ENCODE peak calls at places on chromosomes 2 and 18, in eight cellular contexts. A is CD8-positive, alpha-beta T cell; V is progenitor cell of endocrine pancreas; E is GM06990; H is AG20443; J is COR-L47; W is CD4-positive, alpha-beta T cell; U is retina. Q is an unnamed sample.
A peak's percentile ranks its signal among the peaks of the same experiment; 100 is the strongest.

GRCh38 chr18:41849632-41850031 is 105.4 kb upstream of the PIK3C3 start:
- DNase-seq in J (no peak), W (no peak), E (no peak), H (no peak), U (no peak), V (no peak), A (no peak), Q (no peak)

GRCh38 chr2:25063876-25064660 is 22.2 kb downstream of the EFR3B start:
- DNase-seq in V (no peak), A (no peak), E (peak; percentile 25), U (no peak), W (no peak), J (no peak), H (peak; percentile 20), Q (no peak)

GRCh38 chr18:2978626-2979025 is 34.3 kb downstream of the LPIN2 start:
- DNase-seq in H (peak; percentile 58), U (no peak), J (no peak), V (no peak), W (no peak), A (no peak), E (no peak), Q (no peak)

GRCh38 chr18:70072678-70073077 is 125.0 kb upstream of the CD226 start:
- DNase-seq in H (peak; percentile 9), V (no peak), E (no peak), U (no peak), A (no peak), J (peak; percentile 39), W (no peak), Q (no peak)

GRCh38 chr2:27956895-27957294 is 66.4 kb downstream of the BABAM2 start:
- DNase-seq in W (no peak), V (no peak), H (peak; percentile 23), E (no peak), J (no peak), A (no peak), U (no peak), Q (no peak)

GRCh38 chr2:45554073-45554742 is 56.9 kb downstream of the SRBD1 start:
- DNase-seq in E (no peak), J (no peak), U (no peak), H (peak; percentile 11), A (no peak), V (no peak), W (no peak), Q (no peak)

GRCh38 chr18:33833847-33834246 is 255.8 kb downstream of the ASXL3 start:
- DNase-seq in U (no peak), H (no peak), W (no peak), A (no peak), J (no peak), V (no peak), E (no peak), Q (no peak)

GRCh38 chr2:238216651-238217184 is 13.2 kb upstream of the ILKAP start:
- DNase-seq in U (peak; percentile 16), V (no peak), W (no peak), H (no peak), J (no peak), A (no peak), E (no peak), Q (no peak)

GRCh38 chr2:215931256-215931903 is 82.0 kb downstream of the MREG start:
- DNase-seq in A (peak; percentile 32), J (peak; percentile 73), V (peak; percentile 40), W (peak; percentile 30), H (peak; percentile 78), E (no peak), U (peak; percentile 79), Q (peak; percentile 71)

GRCh38 chr2:229825476-229825875 is 96.3 kb downstream of the TRIP12 start:
- DNase-seq in J (no peak), U (no peak), H (no peak), W (no peak), E (no peak), A (no peak), V (no peak), Q (no peak)

GRCh38 chr2:75476778-75477177 is 84.0 kb downstream of the EVA1A start:
- DNase-seq in H (peak; percentile 25), A (no peak), U (peak; percentile 30), W (no peak), E (peak; percentile 9), J (no peak), V (no peak), Q (no peak)

GRCh38 chr2:228675042-228675441 is 493.6 kb upstream of the SPHKAP start:
- DNase-seq in E (no peak), V (no peak), J (no peak), A (no peak), U (no peak), H (peak; percentile 59), W (no peak), Q (no peak)

GRCh38 chr2:61938511-61938910 is 33.0 kb downstream of the COMMD1 start:
- DNase-seq in A (no peak), H (no peak), E (no peak), U (no peak), W (no peak), J (no peak), V (no peak), Q (no peak)

GRCh38 chr2:20052872-20053281 is 1.4 kb upstream of the LAPTM4A start:
- DNase-seq in J (peak; percentile 32), U (no peak), H (peak; percentile 68), A (no peak), V (no peak), W (no peak), E (no peak), Q (no peak)

GRCh38 chr18:41643427-41643826 is 311.6 kb upstream of the PIK3C3 start:
- DNase-seq in E (no peak), W (no peak), J (no peak), H (no peak), A (no peak), U (no peak), V (no peak), Q (no peak)

GRCh38 chr18:78876868-78877267 is 102.8 kb upstream of the SALL3 start:
- DNase-seq in H (no peak), E (no peak), W (no peak), A (no peak), U (no peak), J (no peak), V (no peak), Q (no peak)

GRCh38 chr2:223995569-223995968 is 38.3 kb downstream of the MRPL44 start:
- DNase-seq in A (no peak), U (no peak), E (no peak), W (no peak), J (no peak), V (no peak), H (peak; percentile 58), Q (no peak)

GRCh38 chr18:39780774-39781173 is 2174.3 kb upstream of the PIK3C3 start:
- DNase-seq in E (no peak), A (no peak), U (no peak), H (no peak), J (no peak), V (no peak), W (no peak), Q (no peak)

GRCh38 chr18:58882039-58882438 is 17.4 kb downstream of the ZNF532 start:
- DNase-seq in U (no peak), W (no peak), J (no peak), A (no peak), V (no peak), H (peak; percentile 39), E (no peak), Q (no peak)

GRCh38 chr18:53225567-53226325 is 885.7 kb downstream of the DCC start:
- DNase-seq in E (no peak), V (no peak), H (no peak), J (no peak), A (no peak), U (no peak), W (no peak), Q (no peak)

GRCh38 chr2:3940661-3941060 is 237.3 kb downstream of the DCDC2C start:
- DNase-seq in V (no peak), E (no peak), W (no peak), U (peak; percentile 47), H (no peak), J (no peak), A (no peak), Q (peak; percentile 75)

GRCh38 chr18:58858591-58859468 is 5.8 kb upstream of the ZNF532 start:
- DNase-seq in E (no peak), H (peak; percentile 75), W (no peak), V (no peak), J (no peak), U (no peak), A (no peak), Q (no peak)

GRCh38 chr2:208304157-208304556 is 38.1 kb downstream of the PIKFYVE start:
- DNase-seq in A (no peak), W (no peak), J (no peak), U (no peak), V (no peak), H (no peak), E (no peak), Q (no peak)

GRCh38 chr2:15640291-15640711 is 48.6 kb downstream of the DDX1 start:
- DNase-seq in E (no peak), J (no peak), H (no peak), U (no peak), V (no peak), W (no peak), A (no peak), Q (no peak)

GRCh38 chr2:104332733-104333132 is 521.2 kb upstream of the POU3F3 start:
- DNase-seq in V (no peak), A (no peak), H (no peak), U (no peak), E (no peak), J (no peak), W (no peak), Q (no peak)

GRCh38 chr2:72325592-72326422 is 178.1 kb upstream of the CYP26B1 start:
- DNase-seq in J (peak; percentile 0), E (no peak), A (no peak), V (no peak), W (no peak), H (peak; percentile 11), U (no peak), Q (peak; percentile 42)